ENCODE peak calls at places on chromosomes 1 and 21, in four cellular contexts. I, L, V and Z are unnamed samples.

GRCh38 chr1:58755468-58755872 is 28.4 kb downstream of the JUN start:
- DNase-seq in I (peak; percentile 69), L (peak; percentile 98), V (peak; percentile 93), Z (peak; percentile 97)

GRCh38 chr21:45998871-45999580 is 17.5 kb downstream of the COL6A1 start:
- DNase-seq in I (no peak), L (no peak), V (no peak), Z (no peak)

GRCh38 chr1:56355918-56356317 is 223.4 kb downstream of the PLPP3 start:
- DNase-seq in I (no peak), L (no peak), V (no peak), Z (no peak)

GRCh38 chr1:49424782-49425181 is 599.0 kb downstream of the AGBL4 start:
- DNase-seq in I (no peak), L (peak; percentile 1), V (no peak), Z (no peak)

GRCh38 chr1:58861510-58861909 is 77.7 kb upstream of the JUN start:
- DNase-seq in I (no peak), L (peak; percentile 60), V (peak; percentile 13), Z (no peak)

GRCh38 chr1:16118706-16119105 is 37.2 kb downstream of the EPHA2 start:
- DNase-seq in I (no peak), L (no peak), V (no peak), Z (no peak)

GRCh38 chr21:37758997-37759396 is 157.3 kb downstream of the KCNJ6 start:
- DNase-seq in I (peak; percentile 72), L (peak; percentile 77), V (peak; percentile 38), Z (peak; percentile 53)

GRCh38 chr1:243917177-243917862 is 67.3 kb upstream of the AKT3 start:
- DNase-seq in I (peak; percentile 68), L (peak; percentile 82), V (peak; percentile 52), Z (peak; percentile 85)

GRCh38 chr1:93180723-93181613 is at the start of gene CCDC18:
- DNase-seq in I (no peak), L (peak; percentile 55), V (peak; percentile 16), Z (peak; percentile 60)

GRCh38 chr1:203673550-203674411 is 47.1 kb downstream of the ATP2B4 start:
- DNase-seq in I (no peak), L (peak; percentile 88), V (peak; percentile 97), Z (peak; percentile 91)

GRCh38 chr1:77506771-77507170 is 175.7 kb downstream of the ZZZ3 start:
- DNase-seq in I (no peak), L (no peak), V (no peak), Z (no peak)
- TF ChIP-seq CTCF in I (no peak), L (no peak), V (no peak), Z (no peak)

GRCh38 chr1:202659541-202659940 is 50.7 kb downstream of the SYT2 start:
- DNase-seq in I (no peak), L (no peak), V (no peak), Z (no peak)

GRCh38 chr1:202663141-202663540 is 47.1 kb downstream of the SYT2 start:
- DNase-seq in I (no peak), L (no peak), V (no peak), Z (no peak)

GRCh38 chr1:202662081-202662480 is 48.2 kb downstream of the SYT2 start:
- DNase-seq in I (no peak), L (no peak), V (no peak), Z (no peak)

GRCh38 chr1:202659974-202660373 is 50.3 kb downstream of the SYT2 start:
- DNase-seq in I (no peak), L (no peak), V (no peak), Z (no peak)

GRCh38 chr1:202661136-202661845 is 49.0 kb downstream of the SYT2 start:
- DNase-seq in I (no peak), L (no peak), V (no peak), Z (no peak)
- TF ChIP-seq CTCF in I (peak; percentile 16), L (peak; percentile 38), V (peak; percentile 17), Z (peak; percentile 8)

GRCh38 chr1:27068922-27069321 is 56.3 kb upstream of the TENT5B start:
- DNase-seq in I (no peak), L (no peak), V (no peak), Z (no peak)

GRCh38 chr1:27071049-27071416 is 58.4 kb upstream of the TENT5B start:
- DNase-seq in I (no peak), L (peak; percentile 57), V (peak; percentile 16), Z (peak; percentile 42)

GRCh38 chr1:27074175-27074780 is 61.6 kb upstream of the TENT5B start:
- DNase-seq in I (no peak), L (peak; percentile 10), V (no peak), Z (no peak)

GRCh38 chr1:27066313-27066630 is 53.6 kb upstream of the TENT5B start:
- DNase-seq in I (no peak), L (no peak), V (no peak), Z (no peak)

DNA sequence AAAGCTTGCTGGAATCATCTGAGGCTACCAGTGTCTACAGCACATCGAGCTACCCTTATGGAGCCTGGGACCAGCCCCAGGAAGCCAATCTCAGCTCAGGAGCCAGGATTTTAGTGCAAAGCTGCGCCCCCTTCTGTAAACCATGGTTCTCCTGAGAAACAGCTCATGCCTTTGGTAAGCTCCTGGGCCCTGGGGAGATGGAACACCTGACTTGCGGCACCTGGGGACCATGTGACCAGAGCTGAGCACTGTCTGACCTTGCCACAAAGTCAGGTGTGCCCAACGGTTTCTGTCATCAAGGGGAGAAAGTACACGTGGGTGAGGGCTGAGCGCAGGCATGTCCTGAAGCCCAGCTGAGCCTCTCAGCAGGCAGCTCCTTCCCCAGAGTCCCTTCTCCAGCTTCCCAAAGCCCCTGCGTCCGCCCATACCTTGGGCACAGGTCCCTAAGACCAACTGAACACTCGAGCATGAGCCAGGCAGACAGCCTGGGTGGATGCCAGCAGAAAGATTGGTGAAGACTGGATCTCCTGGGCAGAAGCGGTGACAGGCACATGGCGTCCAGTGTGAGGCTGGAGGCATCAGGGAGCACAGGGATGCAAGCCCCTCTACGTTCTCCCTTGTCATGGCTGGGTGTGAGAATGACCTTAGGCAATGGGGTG is 57.9 kb upstream of the TENT5B start:
- DNase-seq in I (no peak), L (no peak), V (no peak), Z (no peak)
- TF ChIP-seq CTCF in I (no peak), L (no peak), V (no peak), Z (no peak)

GRCh38 chr21:35138665-35139381 is 89.7 kb upstream of the RUNX1 start:
- DNase-seq in I (no peak), L (peak; percentile 84), V (peak; percentile 84), Z (peak; percentile 52)
- TF ChIP-seq CTCF in I (no peak), L (no peak), V (no peak), Z (no peak)

DNA sequence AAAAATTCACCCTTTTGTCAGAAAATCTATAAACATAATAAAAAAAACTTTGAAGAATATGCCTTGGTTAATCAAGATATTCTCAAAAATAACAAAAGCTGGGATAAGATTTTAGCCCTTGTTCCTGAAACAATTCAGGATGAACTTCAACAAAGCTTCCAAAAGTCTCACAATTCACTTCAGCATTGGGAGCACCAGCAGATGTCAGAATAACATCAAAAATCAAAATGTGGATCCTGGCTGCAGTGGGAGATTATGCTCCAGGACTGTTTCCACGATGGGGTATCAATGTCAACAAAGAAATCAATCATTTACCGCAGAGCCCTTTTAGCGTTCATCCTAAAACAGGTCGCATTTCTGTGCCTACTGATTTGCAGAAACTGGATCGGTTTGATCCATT is 35.2 kb downstream of the ZNF670 start:
- DNase-seq in I (no peak), L (no peak), V (no peak), Z (no peak)
- TF ChIP-seq CTCF in I (peak; percentile 29), L (peak; percentile 12), V (no peak), Z (no peak)

GRCh38 chr1:210328746-210329488 is at the start of gene HHAT:
- DNase-seq in I (peak; percentile 95), L (peak; percentile 25), V (peak; percentile 75), Z (peak; percentile 62)
- TF ChIP-seq CTCF in I (peak; percentile 24), L (no peak), V (no peak), Z (no peak)

GRCh38 chr1:154115180-154115579 is 39.7 kb downstream of the NUP210L start:
- DNase-seq in I (no peak), L (peak; percentile 8), V (no peak), Z (no peak)

DNA sequence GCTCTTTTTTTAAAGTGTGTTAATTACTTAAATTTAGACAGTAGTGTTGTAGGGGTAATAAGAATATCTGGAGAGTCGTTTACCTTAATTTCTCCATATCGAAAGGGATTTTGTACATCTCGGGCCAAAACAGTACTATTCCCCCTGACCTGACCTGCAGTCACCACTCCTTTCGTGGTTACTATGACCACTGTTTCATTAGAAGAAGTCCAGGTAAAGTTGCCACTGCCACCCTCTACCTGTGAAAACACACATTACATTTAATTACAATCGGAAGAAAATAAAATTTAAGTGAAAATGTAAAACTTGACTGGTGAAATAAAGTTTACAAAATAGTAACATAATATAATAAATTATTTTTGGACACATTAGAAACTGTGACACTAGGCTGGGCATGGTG is 37.2 kb downstream of the NUP210L start:
- DNase-seq in I (no peak), L (no peak), V (peak; percentile 13), Z (no peak)
- TF ChIP-seq CTCF in I (no peak), L (no peak), V (no peak), Z (no peak)